ENCODE peak calls at places on chromosomes 11 and 22, in eight cellular contexts. P, A, D, V, Z, T, X and U are unnamed samples.

GRCh38 chr22:22999473-22999872 is 70.8 kb upstream of the GNAZ start:
- DNase-seq in P (no peak), A (no peak), D (no peak), V (no peak), Z (no peak), T (no peak), X (no peak), U (no peak)

GRCh38 chr22:48422900-48423480 is 1404.7 kb downstream of the BRD1 start:
- DNase-seq in P (no peak), A (no peak), D (no peak), V (no peak), Z (peak), T (no peak), X (no peak), U (no peak)

GRCh38 chr22:48898524-48899377 is 928.9 kb downstream of the BRD1 start:
- DNase-seq in P (no peak), A (no peak), D (no peak), V (no peak), Z (no peak), T (no peak), X (no peak), U (no peak)

GRCh38 chr11:25535462-25535861 is 796.5 kb upstream of the ANO3 start:
- DNase-seq in P (no peak), A (no peak), D (no peak), V (no peak), Z (no peak), T (no peak), X (no peak), U (peak)

GRCh38 chr11:41320233-41320993 is 139.0 kb downstream of the LRRC4C start:
- DNase-seq in P (no peak), A (no peak), D (no peak), V (no peak), Z (no peak), T (no peak), X (no peak), U (peak)

GRCh38 chr22:35274154-35274871 is 17.0 kb downstream of the HMGXB4 start:
- DNase-seq in P (no peak), A (no peak), D (no peak), V (no peak), Z (no peak), T (no peak), X (no peak), U (no peak)

GRCh38 chr11:74225565-74225964 is 54.5 kb downstream of the PPME1 start:
- DNase-seq in P (no peak), A (no peak), D (no peak), V (no peak), Z (no peak), T (no peak), X (no peak), U (no peak)

GRCh38 chr22:30887418-30887817 is 81.2 kb downstream of the MORC2 start:
- DNase-seq in P (no peak), A (no peak), D (no peak), V (no peak), Z (peak), T (no peak), X (no peak), U (no peak)

GRCh38 chr11:72155751-72156150 is 20.2 kb downstream of the FOLR3 start:
- DNase-seq in P (no peak), A (no peak), D (no peak), V (no peak), Z (no peak), T (no peak), X (no peak), U (no peak)

GRCh38 chr22:20425821-20426615 is 11.6 kb downstream of the SCARF2 start:
- DNase-seq in P (no peak), A (no peak), D (no peak), V (no peak), Z (no peak), T (peak), X (no peak), U (no peak)

GRCh38 chr11:111635706-111636045 is 33.4 kb downstream of the SIK2 start:
- DNase-seq in P (no peak), A (no peak), D (no peak), V (no peak), Z (peak), T (no peak), X (no peak), U (peak)

GRCh38 chr11:120254788-120255518 is 15.0 kb downstream of the POU2F3 start:
- DNase-seq in P (no peak), A (no peak), D (no peak), V (no peak), Z (no peak), T (no peak), X (no peak), U (no peak)

GRCh38 chr22:46948411-46949144 is 186.1 kb downstream of the TBC1D22A start:
- DNase-seq in P (no peak), A (no peak), D (no peak), V (no peak), Z (no peak), T (no peak), X (no peak), U (no peak)